ENCODE peak calls at places on chromosomes 5 and 9, in seven cellular contexts. T, O, Z, U, P, A and F are unnamed samples.

GRCh38 chr9:95138474-95138873 is 179.0 kb downstream of the FANCC start:
- DNase-seq in Z (peak; percentile 17), O (peak; percentile 67), A (no peak), T (no peak), P (no peak), U (no peak), F (no peak)

GRCh38 chr5:177594071-177594470 is 2.1 kb downstream of the TMED9 start:
- DNase-seq in U (no peak), T (no peak), Z (no peak), P (no peak), A (no peak), O (no peak), F (no peak)

GRCh38 chr5:84382363-84383295 is 2.1 kb downstream of the EDIL3 start:
- DNase-seq in O (no peak), T (peak; percentile 85), A (no peak), P (no peak), U (peak; percentile 33), Z (peak; percentile 11), F (peak; percentile 79)

GRCh38 chr9:135602789-135603481 is 36.4 kb downstream of the GLT6D1 start:
- DNase-seq in T (peak; percentile 84), O (peak; percentile 56), U (no peak), Z (peak; percentile 33), P (peak; percentile 39), A (peak; percentile 57), F (peak; percentile 53)

GRCh38 chr9:8860925-8861324 is 1061.3 kb upstream of the DMAC1 start:
- DNase-seq in Z (peak; percentile 86), P (no peak), A (no peak), T (no peak), U (no peak), O (no peak), F (no peak)

GRCh38 chr5:1013238-1013947 is 4.8 kb downstream of the NKD2 start:
- DNase-seq in T (no peak), P (no peak), A (no peak), Z (no peak), U (no peak), O (no peak), F (no peak)

GRCh38 chr5:168434746-168435321 is 51.4 kb upstream of the RARS1 start:
- DNase-seq in Z (peak; percentile 75), P (no peak), U (no peak), O (no peak), A (no peak), T (no peak), F (no peak)

GRCh38 chr9:80701061-80701460 is 988.3 kb downstream of the TLE1 start:
- DNase-seq in U (no peak), O (no peak), A (no peak), P (no peak), Z (peak; percentile 10), T (no peak), F (no peak)

GRCh38 chr5:3181641-3182040 is 414.0 kb upstream of the IRX1 start:
- DNase-seq in Z (no peak), P (no peak), O (no peak), U (no peak), A (no peak), T (no peak), F (no peak)

GRCh38 chr9:126393876-126394275 is 67.2 kb downstream of the MVB12B start:
- DNase-seq in U (no peak), A (no peak), O (no peak), T (no peak), Z (no peak), P (no peak), F (no peak)

GRCh38 chr9:96009690-96010477 is 134.4 kb downstream of the ERCC6L2 start:
- DNase-seq in A (no peak), Z (peak; percentile 28), O (peak; percentile 18), U (no peak), T (no peak), P (no peak), F (no peak)

GRCh38 chr5:54743997-54744788 is 226.6 kb downstream of the SNX18 start:
- DNase-seq in A (peak; percentile 50), U (no peak), P (no peak), Z (peak; percentile 96), O (peak; percentile 81), T (no peak), F (peak; percentile 30)

GRCh38 chr5:179914032-179914755 is 6.5 kb upstream of the TBC1D9B start:
- DNase-seq in Z (peak; percentile 59), P (peak; percentile 25), A (peak; percentile 44), T (peak; percentile 77), O (peak; percentile 91), U (no peak), F (peak; percentile 68)

GRCh38 chr5:82259172-82259800 is 18.9 kb downstream of the RPS23 start:
- DNase-seq in A (peak; percentile 41), Z (peak; percentile 53), P (peak; percentile 14), T (no peak), U (no peak), O (peak; percentile 30), F (no peak)

GRCh38 chr5:90866333-90866732 is 307.7 kb downstream of the ADGRV1 start:
- DNase-seq in A (peak; percentile 5), T (no peak), O (peak; percentile 65), U (no peak), P (peak; percentile 50), Z (peak; percentile 31), F (no peak)

GRCh38 chr9:109037946-109038345 is 24.6 kb upstream of the CTNNAL1 start:
- DNase-seq in Z (no peak), A (no peak), O (peak; percentile 67), U (no peak), T (no peak), P (no peak), F (no peak)

GRCh38 chr9:129803679-129804065 is 688 bp downstream of the TOR1B start:
- DNase-seq in P (no peak), Z (no peak), O (no peak), T (no peak), U (no peak), A (no peak), F (peak; percentile 53)

GRCh38 chr9:130159814-130160670 is 12.2 kb upstream of the NCS1 start:
- DNase-seq in Z (no peak), P (no peak), O (no peak), U (no peak), A (no peak), T (no peak), F (no peak)

GRCh38 chr5:76403963-76404693 is 1.0 kb downstream of the IQGAP2 start:
- DNase-seq in O (no peak), T (peak; percentile 87), P (peak; percentile 6), A (peak; percentile 87), U (peak; percentile 61), Z (no peak), F (peak; percentile 86)

GRCh38 chr5:76402251-76402879 is 720 bp upstream of the IQGAP2 start:
- DNase-seq in P (peak; percentile 46), A (peak; percentile 94), T (peak; percentile 84), Z (no peak), U (peak; percentile 36), O (no peak), F (peak; percentile 53)

GRCh38 chr5:76403713-76403962 is 553 bp downstream of the IQGAP2 start:
- DNase-seq in O (no peak), T (peak; percentile 87), P (peak; percentile 42), U (no peak), Z (no peak), A (no peak), F (no peak)

GRCh38 chr5:76402880-76403712 is at the start of gene IQGAP2:
- DNase-seq in Z (peak; percentile 24), A (peak; percentile 91), T (peak; percentile 91), U (peak; percentile 75), P (peak; percentile 85), O (peak; percentile 27), F (peak; percentile 81)

DNA sequence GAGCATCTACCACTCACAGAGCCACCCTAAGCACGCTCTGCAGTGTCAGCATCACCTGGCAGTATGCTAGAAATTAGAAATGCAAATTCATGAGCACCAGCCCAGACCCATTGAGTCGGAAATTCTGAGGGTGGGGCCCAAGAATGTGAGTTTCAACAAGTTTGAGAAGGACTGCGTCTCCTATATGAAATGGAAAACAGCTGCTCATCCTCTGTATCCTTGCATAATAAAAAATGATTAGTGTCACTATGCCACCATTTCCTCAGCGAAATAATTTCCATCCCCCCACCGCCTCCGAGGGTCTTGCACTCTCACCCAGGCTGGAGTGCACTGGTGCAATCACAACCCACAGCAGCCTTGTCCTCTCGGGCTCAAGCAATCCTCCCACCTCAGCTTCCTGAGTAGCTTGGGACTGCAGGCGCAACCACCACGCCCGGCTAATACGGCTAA is 1.3 kb upstream of the IQGAP2 start:
- DNase-seq in T (no peak), Z (no peak), O (no peak), P (no peak), U (no peak), A (peak; percentile 85), F (no peak)
- H3K4me3 ChIP-seq in T (no peak overlapping the region), Z (no peak overlapping the region), O (no peak overlapping the region), P (peak overlapping the region; percentile 70), U (peak overlapping the region; percentile 75), A (peak overlapping the region; percentile 93), F (peak overlapping the region; percentile 83)

GRCh38 chr9:110936719-110937452 is 101.4 kb downstream of the LPAR1 start:
- DNase-seq in U (no peak), Z (peak; percentile 94), A (no peak), T (no peak), P (no peak), O (peak; percentile 31), F (no peak)
- TF ChIP-seq CTCF in U (no peak), Z (no peak), A (no peak), T (no peak), P (no peak), O (no peak), F (no peak)

DNA sequence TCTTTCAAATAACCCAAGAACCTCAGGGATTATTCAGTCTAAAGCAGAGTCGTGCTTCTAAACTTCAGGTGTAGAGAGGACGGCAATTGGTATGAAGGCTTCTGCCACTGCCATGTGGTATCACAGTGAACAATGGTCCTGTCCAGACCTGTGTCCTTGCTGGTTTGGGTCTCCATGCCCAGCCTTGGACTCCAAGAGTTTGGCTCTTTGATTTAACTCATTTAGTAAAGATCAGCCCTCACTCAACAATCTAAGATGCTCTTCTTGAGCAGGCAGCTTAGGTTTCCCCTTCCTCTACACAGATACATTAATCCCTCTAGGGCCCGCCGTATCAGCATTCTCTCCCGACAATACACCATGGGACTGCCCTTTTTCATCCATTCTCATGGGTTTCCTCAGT is 518.0 kb downstream of the RAB3C start:
- DNase-seq in T (no peak), A (no peak), Z (no peak), U (no peak), O (no peak), P (no peak), F (no peak)
- H3K4me3 ChIP-seq in T (no peak overlapping the region), A (no peak overlapping the region), Z (no peak overlapping the region), U (no peak overlapping the region), O (no peak overlapping the region), P (no peak overlapping the region), F (no peak overlapping the region)

GRCh38 chr5:159214486-159215271 is 5.3 kb upstream of the RNF145 start:
- DNase-seq in P (no peak), Z (no peak), A (no peak), O (no peak), T (no peak), U (no peak), F (no peak)

GRCh38 chr5:159215886-159216285 is 6.5 kb upstream of the RNF145 start:
- DNase-seq in P (no peak), U (no peak), Z (no peak), A (no peak), O (no peak), T (no peak), F (no peak)

GRCh38 chr5:159217236-159217635 is 7.9 kb upstream of the RNF145 start:
- DNase-seq in Z (no peak), T (no peak), P (no peak), U (no peak), O (no peak), A (no peak), F (no peak)

GRCh38 chr5:159218595-159219023 is 9.3 kb upstream of the RNF145 start:
- DNase-seq in P (no peak), Z (no peak), T (no peak), A (no peak), U (no peak), O (no peak), F (no peak)

GRCh38 chr5:159216454-159216853 is 7.1 kb upstream of the RNF145 start:
- DNase-seq in P (no peak), U (no peak), Z (no peak), O (no peak), A (no peak), T (no peak), F (no peak)
- TF ChIP-seq CTCF in P (no peak), U (no peak), Z (no peak), O (no peak), A (peak; percentile 19), T (no peak), F (no peak)